ENCODE peak calls at places on chromosome 10, in nine cellular contexts. V, P, Q, M, A, J, T, K and E are unnamed samples.

GRCh38 chr10:29578457-29578856 is 56.3 kb downstream of the SVIL start:
- ATAC-seq in T (no peak), K (no peak), P (no peak), M (no peak), Q (no peak), J (no peak), A (no peak), V (no peak), E (no peak)

GRCh38 chr10:97517778-97518561 is 19.2 kb downstream of the UBTD1 start:
- ATAC-seq in T (peak; percentile 41), K (peak; percentile 41), J (no peak), Q (no peak), M (no peak), A (no peak), P (peak; percentile 18), V (peak; percentile 53), E (no peak)

GRCh38 chr10:7161484-7162283 is 249.2 kb downstream of the SFMBT2 start:
- ATAC-seq in J (no peak), Q (no peak), P (no peak), V (peak; percentile 79), K (peak; percentile 34), T (peak; percentile 45), A (no peak), M (no peak), E (no peak)

GRCh38 chr10:116720241-116721047 is 21.9 kb downstream of the HSPA12A start:
- ATAC-seq in A (no peak), K (no peak), Q (peak; percentile 79), M (no peak), V (no peak), P (no peak), J (no peak), T (peak; percentile 76), E (no peak)

GRCh38 chr10:86308056-86308455 is 58.5 kb downstream of the GRID1 start:
- ATAC-seq in Q (no peak), V (no peak), P (no peak), M (no peak), J (no peak), A (no peak), T (no peak), K (no peak), E (no peak)

GRCh38 chr10:10892290-10892875 is 125.3 kb upstream of the CELF2 start:
- ATAC-seq in T (no peak), K (no peak), V (peak; percentile 53), P (no peak), J (no peak), M (no peak), Q (no peak), A (no peak), E (no peak)

GRCh38 chr10:35739998-35740397 is 97.9 kb upstream of the FZD8 start:
- ATAC-seq in V (no peak), J (no peak), Q (no peak), M (no peak), P (no peak), A (no peak), K (no peak), T (no peak), E (no peak)

GRCh38 chr10:62083868-62084267 is 182.4 kb downstream of the ARID5B start:
- ATAC-seq in A (no peak), P (peak; percentile 28), Q (no peak), V (peak; percentile 33), J (no peak), M (no peak), K (no peak), T (peak; percentile 59), E (no peak)

GRCh38 chr10:43308986-43309385 is 42.1 kb upstream of the RASGEF1A start:
- ATAC-seq in K (no peak), J (no peak), A (no peak), T (peak; percentile 71), M (no peak), V (no peak), Q (peak; percentile 82), P (no peak), E (no peak)

GRCh38 chr10:110488124-110488681 is 9.5 kb upstream of the DUSP5 start:
- ATAC-seq in M (no peak), P (peak; percentile 37), T (no peak), Q (no peak), J (no peak), K (no peak), V (no peak), A (no peak), E (peak; percentile 38)

GRCh38 chr10:29595636-29596225 is 39.0 kb downstream of the SVIL start:
- ATAC-seq in A (no peak), J (no peak), P (no peak), Q (no peak), T (no peak), V (no peak), K (no peak), M (no peak), E (no peak)

GRCh38 chr10:45308707-45309106 is 6.7 kb downstream of the OR13A1 start:
- ATAC-seq in Q (peak; percentile 28), A (no peak), T (peak; percentile 88), P (no peak), V (peak; percentile 57), K (no peak), M (no peak), J (no peak), E (no peak)

GRCh38 chr10:75395171-75395954 is 6.2 kb downstream of the ZNF503 start:
- ATAC-seq in Q (peak; percentile 56), J (no peak), P (peak; percentile 79), K (peak; percentile 34), T (peak; percentile 47), M (no peak), A (no peak), V (peak; percentile 49), E (no peak)

GRCh38 chr10:127877116-127877515 is 15.6 kb downstream of the CLRN3 start:
- ATAC-seq in J (no peak), M (no peak), K (no peak), A (no peak), T (no peak), P (no peak), Q (no peak), V (no peak), E (peak; percentile 25)

GRCh38 chr10:22420787-22421517 is 75.7 kb downstream of the SPAG6 start:
- ATAC-seq in T (peak; percentile 30), V (no peak), P (peak; percentile 44), M (no peak), Q (no peak), J (peak; percentile 43), A (peak; percentile 65), K (no peak), E (no peak)

GRCh38 chr10:61978965-61979364 is 77.5 kb downstream of the ARID5B start:
- ATAC-seq in A (no peak), P (no peak), V (peak; percentile 64), M (no peak), K (no peak), Q (peak; percentile 55), J (no peak), T (peak; percentile 62), E (no peak)

GRCh38 chr10:119316002-119316358 is 108.6 kb downstream of the GRK5 start:
- ATAC-seq in P (no peak), K (no peak), T (no peak), V (no peak), M (no peak), A (no peak), J (no peak), Q (no peak), E (no peak)

GRCh38 chr10:110324201-110324804 is 19.6 kb upstream of the SMNDC1 start:
- ATAC-seq in T (peak; percentile 55), V (no peak), M (peak; percentile 46), P (peak; percentile 64), Q (no peak), A (no peak), K (no peak), J (no peak), E (peak; percentile 72)

GRCh38 chr10:15112657-15113056 is 15.5 kb downstream of the RPP38 start:
- ATAC-seq in J (peak; percentile 73), T (no peak), K (no peak), Q (no peak), M (peak; percentile 57), A (no peak), P (no peak), V (no peak), E (peak; percentile 52)